ENCODE peak calls at places on chromosomes 2 and 18, in ten cellular contexts. Y, D, F, S, L, B, E, K, U and T are unnamed samples.

GRCh38 chr2:5491486-5491885 is 200.7 kb upstream of the SOX11 start:
- DNase-seq in Y (no peak), D (no peak), F (no peak), S (no peak), L (no peak), B (no peak), E (no peak), K (no peak), U (no peak), T (no peak)

GRCh38 chr2:86078801-86079545 is 26.7 kb downstream of the POLR1A start:
- DNase-seq in Y (no peak), D (peak; percentile 10), F (no peak), S (peak; percentile 69), L (no peak), B (no peak), E (no peak), K (peak; percentile 72), U (no peak), T (no peak)

GRCh38 chr2:71483246-71483645 is 29.9 kb downstream of the DYSF start:
- DNase-seq in Y (no peak), D (no peak), F (no peak), S (no peak), L (no peak), B (no peak), E (no peak), K (no peak), U (no peak), T (no peak)

GRCh38 chr2:164692958-164693357 is 71.7 kb upstream of the GRB14 start:
- DNase-seq in Y (no peak), D (no peak), F (no peak), S (no peak), L (no peak), B (no peak), E (no peak), K (no peak), U (no peak), T (no peak)

GRCh38 chr2:61320181-61320580 is 150.7 kb downstream of the USP34 start:
- DNase-seq in Y (no peak), D (no peak), F (no peak), S (no peak), L (no peak), B (no peak), E (no peak), K (no peak), U (no peak), T (no peak)

GRCh38 chr2:204005940-204006721 is 69.6 kb downstream of the ICOS start:
- DNase-seq in Y (no peak), D (no peak), F (no peak), S (no peak), L (no peak), B (no peak), E (no peak), K (no peak), U (no peak), T (no peak)

GRCh38 chr2:28927878-28928277 is 33.4 kb downstream of the WDR43 start:
- DNase-seq in Y (peak; percentile 55), D (no peak), F (no peak), S (no peak), L (no peak), B (no peak), E (no peak), K (peak; percentile 27), U (no peak), T (no peak)

GRCh38 chr2:39541011-39541930 is 104.2 kb upstream of the MAP4K3 start:
- DNase-seq in Y (no peak), D (no peak), F (no peak), S (no peak), L (no peak), B (no peak), E (no peak), K (no peak), U (no peak), T (no peak)

GRCh38 chr18:77131100-77131651 is 1.4 kb downstream of the MBP start:
- DNase-seq in Y (no peak), D (peak; percentile 19), F (no peak), S (no peak), L (peak; percentile 78), B (peak; percentile 66), E (peak; percentile 88), K (peak; percentile 64), U (peak; percentile 45), T (no peak)

GRCh38 chr18:77132369-77133050 is at the start of gene MBP:
- DNase-seq in Y (no peak), D (peak; percentile 73), F (no peak), S (peak; percentile 45), L (peak; percentile 83), B (peak; percentile 93), E (peak; percentile 91), K (no peak), U (peak; percentile 59), T (no peak)

GRCh38 chr18:77131652-77132368 is 773 bp downstream of the MBP start:
- DNase-seq in Y (no peak), D (peak; percentile 45), F (no peak), S (peak; percentile 54), L (peak; percentile 84), B (peak; percentile 87), E (peak; percentile 80), K (peak; percentile 59), U (peak; percentile 68), T (no peak)

GRCh38 chr18:77129150-77129551 is 3.4 kb downstream of the MBP start:
- DNase-seq in Y (peak; percentile 68), D (no peak), F (peak; percentile 13), S (no peak), L (no peak), B (peak; percentile 26), E (no peak), K (peak; percentile 79), U (no peak), T (no peak)

DNA sequence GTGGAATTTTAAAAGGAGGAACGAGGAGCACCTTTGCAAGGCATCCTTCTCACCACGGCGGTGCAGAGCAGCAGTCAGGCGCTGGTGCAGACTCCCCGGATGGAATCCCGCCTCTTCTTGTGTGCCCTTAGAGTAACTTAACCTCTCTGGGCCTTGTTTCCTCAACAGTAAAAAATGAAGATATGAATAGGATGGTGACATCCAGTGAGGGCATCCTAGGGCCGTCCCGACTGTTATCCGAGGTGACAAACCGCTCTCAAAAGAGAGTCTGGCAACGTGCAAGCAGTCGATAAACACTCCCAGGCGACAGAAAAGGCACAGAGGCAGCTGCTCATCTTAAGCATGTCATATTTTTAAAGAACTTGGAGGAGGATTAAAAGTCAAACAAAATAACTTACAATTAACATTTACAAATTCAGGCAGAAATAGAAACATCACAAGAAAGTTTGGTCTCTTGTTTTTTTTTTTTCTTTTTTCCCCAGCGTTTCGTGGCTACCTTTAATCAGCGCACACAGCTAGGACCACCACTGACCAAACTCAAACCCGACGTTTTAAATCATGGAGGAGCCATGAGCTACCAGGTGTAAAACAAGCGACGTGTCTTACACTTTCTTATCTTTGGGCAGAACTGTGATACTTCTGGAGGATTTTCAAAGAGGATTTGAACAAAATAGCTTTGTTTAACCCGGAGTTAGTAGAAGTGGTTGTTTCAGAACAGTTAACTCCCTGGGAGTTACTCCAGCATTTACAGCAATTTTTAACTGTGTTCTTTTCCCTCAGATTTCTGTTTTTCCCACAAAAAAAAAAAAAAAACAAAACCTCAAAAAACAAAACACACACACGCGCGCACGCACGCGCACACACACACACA is 2.1 kb downstream of the MBP start:
- DNase-seq in Y (no peak), D (no peak), F (no peak), S (no peak), L (no peak), B (no peak), E (peak; percentile 45), K (no peak), U (no peak), T (no peak)
- H3K4me3 ChIP-seq in Y (no peak overlapping the region), D (no peak overlapping the region), F (peak overlapping the region; percentile 58), S (peak overlapping the region; percentile 62), L (peak overlapping the region; percentile 59), B (no peak overlapping the region), E (peak overlapping the region; percentile 92), K (peak overlapping the region; percentile 68), U (peak overlapping the region; percentile 79), T (peak overlapping the region; percentile 78)

DNA sequence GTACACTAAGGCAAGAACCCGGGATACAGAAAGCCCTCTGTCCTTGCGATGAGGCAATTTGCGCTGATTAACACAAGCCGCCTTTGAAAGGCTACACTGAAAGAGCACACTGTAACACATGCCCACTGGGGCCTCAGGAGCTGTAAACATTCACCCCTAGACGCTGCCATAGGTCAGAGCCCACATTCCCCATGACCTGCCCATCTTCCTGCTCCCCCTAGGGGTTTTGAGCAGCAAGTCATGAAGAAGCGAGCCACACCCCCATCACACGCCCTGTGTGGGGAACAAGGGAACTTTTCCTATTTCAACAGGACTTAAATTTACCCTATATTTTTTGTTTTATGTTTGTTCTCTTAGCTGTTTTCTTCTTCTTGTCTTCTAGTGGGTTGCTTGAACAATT is 47.8 kb upstream of the SLC4A10 start:
- DNase-seq in Y (no peak), D (peak; percentile 45), F (no peak), S (peak; percentile 42), L (no peak), B (no peak), E (no peak), K (no peak), U (no peak), T (no peak)
- TF ChIP-seq CTCF in Y (no peak), D (peak; percentile 55), F (peak; percentile 21), S (no peak), L (no peak), B (no peak), E (peak; percentile 6), K (peak; percentile 25), U (no peak), T (no peak)

GRCh38 chr2:194915485-194915884 is 741.5 kb upstream of the SLC39A10 start:
- DNase-seq in Y (no peak), D (no peak), F (no peak), S (no peak), L (no peak), B (no peak), E (no peak), K (no peak), U (no peak), T (no peak)

DNA sequence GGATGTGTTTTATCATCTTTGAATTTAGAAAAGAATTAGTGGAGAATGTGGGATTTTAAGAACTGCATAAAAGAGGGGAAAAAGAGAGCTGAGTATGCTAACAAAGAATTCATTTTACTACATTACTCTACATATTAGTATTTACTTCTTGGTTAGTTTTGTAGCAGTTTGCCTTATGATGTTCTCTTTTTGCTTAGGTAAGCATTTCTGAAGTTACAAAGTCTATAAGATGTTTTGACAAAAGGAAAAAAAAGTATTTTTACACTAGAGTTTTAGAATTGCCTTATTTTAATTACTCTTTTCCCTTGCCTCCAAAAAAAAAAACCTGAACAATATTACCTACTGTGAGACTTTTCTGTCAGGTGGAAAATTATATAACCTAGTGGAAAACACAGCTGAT is 739.5 kb upstream of the SLC39A10 start:
- DNase-seq in Y (no peak), D (no peak), F (no peak), S (no peak), L (no peak), B (no peak), E (no peak), K (no peak), U (no peak), T (no peak)
- H3K4me3 ChIP-seq in Y (no peak overlapping the region), D (no peak overlapping the region), F (no peak overlapping the region), S (no peak overlapping the region), L (no peak overlapping the region), B (no peak overlapping the region), E (no peak overlapping the region), K (no peak overlapping the region), U (no peak overlapping the region), T (no peak overlapping the region)

DNA sequence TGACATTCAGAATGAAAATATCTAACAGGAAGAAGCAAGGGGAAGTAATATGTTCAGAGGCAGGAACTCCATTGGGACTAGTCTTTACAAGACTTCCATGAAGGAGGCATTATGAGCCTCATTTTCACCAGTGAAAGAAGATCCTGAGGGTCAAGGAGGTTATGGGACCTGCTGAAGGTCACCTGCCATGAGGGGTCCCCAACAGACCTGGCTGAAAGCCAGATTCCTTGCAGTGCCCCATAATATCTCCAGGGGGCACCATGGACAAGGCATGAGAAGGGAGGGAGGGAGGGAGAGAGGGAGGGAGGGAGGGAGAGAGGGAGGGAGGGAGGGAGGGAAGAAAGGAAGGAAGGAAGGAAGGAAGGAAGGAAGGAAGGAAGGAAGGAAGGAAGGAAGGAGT is 27.9 kb downstream of the XDH start:
- DNase-seq in Y (no peak), D (peak; percentile 36), F (no peak), S (peak; percentile 41), L (no peak), B (no peak), E (no peak), K (no peak), U (no peak), T (no peak)
- TF ChIP-seq CTCF in Y (no peak), D (peak; percentile 34), F (peak; percentile 21), S (peak; percentile 14), L (no peak), B (no peak), E (no peak), K (peak; percentile 12), U (no peak), T (peak; percentile 22)